ENCODE peak calls at places on chromosomes 13 and 19, in five cellular contexts. One of them, this sample, is unnamed.

GRCh38 chr19:16645140-16645539 is 14.8 kb downstream of the SMIM7 start:
- DNase-seq in kidney: no peak
- DNase-seq in upper lobe of right lung: no peak
- DNase-seq in OCI-LY7: no peak
- DNase-seq in GM10248: no peak
- DNase-seq in this sample: no peak

GRCh38 chr19:55452381-55453325 is 8.8 kb downstream of the ISOC2 start:
- DNase-seq in kidney: peak; percentile 91
- DNase-seq in upper lobe of right lung: no peak
- DNase-seq in OCI-LY7: peak; percentile 76
- DNase-seq in GM10248: no peak
- DNase-seq in this sample: no peak

GRCh38 chr13:51475727-51476521 is 23.1 kb upstream of the INTS6 start:
- DNase-seq in kidney: no peak
- DNase-seq in upper lobe of right lung: no peak
- DNase-seq in OCI-LY7: no peak
- DNase-seq in GM10248: no peak
- DNase-seq in this sample: no peak

GRCh38 chr19:41705393-41706174 is 2.8 kb upstream of the CEACAM5 start:
- DNase-seq in kidney: no peak
- DNase-seq in upper lobe of right lung: peak; percentile 72
- DNase-seq in OCI-LY7: peak; percentile 13
- DNase-seq in GM10248: peak; percentile 40
- DNase-seq in this sample: no peak

GRCh38 chr13:111531505-111531904 is 211.1 kb downstream of the TEX29 start:
- DNase-seq in kidney: no peak
- DNase-seq in upper lobe of right lung: no peak
- DNase-seq in OCI-LY7: no peak
- DNase-seq in GM10248: no peak
- DNase-seq in this sample: no peak

GRCh38 chr13:90447735-90448103 is 899.8 kb upstream of the MIR17HG start:
- DNase-seq in kidney: no peak
- DNase-seq in upper lobe of right lung: no peak
- DNase-seq in OCI-LY7: no peak
- DNase-seq in GM10248: no peak
- DNase-seq in this sample: no peak

GRCh38 chr19:38265213-38265861 is 964 bp downstream of the SPINT2 start:
- DNase-seq in kidney: peak; percentile 77
- DNase-seq in upper lobe of right lung: peak; percentile 74
- DNase-seq in OCI-LY7: peak; percentile 61
- DNase-seq in GM10248: no peak
- DNase-seq in this sample: no peak

GRCh38 chr19:42568006-42568405 is 26.7 kb downstream of the CEACAM8 start:
- DNase-seq in kidney: no peak
- DNase-seq in upper lobe of right lung: no peak
- DNase-seq in OCI-LY7: no peak
- DNase-seq in GM10248: no peak
- DNase-seq in this sample: no peak

GRCh38 chr13:36341718-36342117 is 4.5 kb downstream of the SPART start:
- DNase-seq in kidney: no peak
- DNase-seq in upper lobe of right lung: no peak
- DNase-seq in OCI-LY7: no peak
- DNase-seq in GM10248: no peak
- DNase-seq in this sample: no peak

GRCh38 chr19:14699641-14700040 is 9.8 kb downstream of the ZNF333 start:
- DNase-seq in kidney: no peak
- DNase-seq in upper lobe of right lung: no peak
- DNase-seq in OCI-LY7: no peak
- DNase-seq in GM10248: no peak
- DNase-seq in this sample: no peak

GRCh38 chr19:52492201-52492960 is 35.1 kb upstream of the ZNF808 start:
- DNase-seq in kidney: peak; percentile 54
- DNase-seq in upper lobe of right lung: no peak
- DNase-seq in OCI-LY7: no peak
- DNase-seq in GM10248: no peak
- DNase-seq in this sample: no peak

GRCh38 chr13:98396071-98396710 is 180.7 kb downstream of the STK24 start:
- DNase-seq in kidney: no peak
- DNase-seq in upper lobe of right lung: no peak
- DNase-seq in OCI-LY7: no peak
- DNase-seq in GM10248: no peak
- DNase-seq in this sample: no peak

GRCh38 chr19:28862238-28862637 is 350.7 kb downstream of the UQCRFS1 start:
- DNase-seq in kidney: no peak
- DNase-seq in upper lobe of right lung: no peak
- DNase-seq in OCI-LY7: no peak
- DNase-seq in GM10248: no peak
- DNase-seq in this sample: no peak

GRCh38 chr13:110047511-110047910 is 259.4 kb downstream of the COL4A1 start:
- DNase-seq in kidney: peak; percentile 80
- DNase-seq in upper lobe of right lung: peak; percentile 85
- DNase-seq in OCI-LY7: no peak
- DNase-seq in GM10248: no peak
- DNase-seq in this sample: no peak

GRCh38 chr13:78054152-78054551 is 135.5 kb upstream of the EDNRB start:
- DNase-seq in kidney: no peak
- DNase-seq in upper lobe of right lung: no peak
- DNase-seq in OCI-LY7: no peak
- DNase-seq in GM10248: no peak
- DNase-seq in this sample: no peak

GRCh38 chr13:32413284-32413683 is 14.6 kb downstream of the N4BP2L1 start:
- DNase-seq in kidney: no peak
- DNase-seq in upper lobe of right lung: no peak
- DNase-seq in OCI-LY7: no peak
- DNase-seq in GM10248: no peak
- DNase-seq in this sample: no peak

GRCh38 chr19:48685583-48685982 is 10.2 kb upstream of the FUT2 start:
- DNase-seq in kidney: no peak
- DNase-seq in upper lobe of right lung: no peak
- DNase-seq in OCI-LY7: no peak
- DNase-seq in GM10248: peak; percentile 5
- DNase-seq in this sample: no peak

GRCh38 chr13:98476538-98476966 is 100.4 kb downstream of the STK24 start:
- DNase-seq in kidney: peak; percentile 88
- DNase-seq in upper lobe of right lung: peak; percentile 76
- DNase-seq in OCI-LY7: peak; percentile 61
- DNase-seq in GM10248: peak; percentile 92
- DNase-seq in this sample: peak; percentile 92

GRCh38 chr13:108306768-108307332 is 37.3 kb downstream of the TNFSF13B start:
- DNase-seq in kidney: no peak
- DNase-seq in upper lobe of right lung: no peak
- DNase-seq in OCI-LY7: no peak
- DNase-seq in GM10248: no peak
- DNase-seq in this sample: no peak

GRCh38 chr19:5719274-5719960 is 529 bp downstream of the LONP1 start:
- DNase-seq in kidney: peak; percentile 82
- DNase-seq in upper lobe of right lung: peak; percentile 72
- DNase-seq in OCI-LY7: peak; percentile 52
- DNase-seq in GM10248: no peak
- DNase-seq in this sample: no peak

GRCh38 chr19:56273563-56274117 is 1.1 kb downstream of the EDDM13 start:
- DNase-seq in kidney: no peak
- DNase-seq in upper lobe of right lung: no peak
- DNase-seq in OCI-LY7: no peak
- DNase-seq in GM10248: no peak
- DNase-seq in this sample: no peak

GRCh38 chr13:82758056-82758455 is 1124.2 kb downstream of the SLITRK1 start:
- DNase-seq in kidney: no peak
- DNase-seq in upper lobe of right lung: no peak
- DNase-seq in OCI-LY7: no peak
- DNase-seq in GM10248: peak; percentile 6
- DNase-seq in this sample: no peak

GRCh38 chr19:40604647-40605200 is 3.6 kb downstream of the LTBP4 start:
- DNase-seq in kidney: no peak
- DNase-seq in upper lobe of right lung: no peak
- DNase-seq in OCI-LY7: peak; percentile 39
- DNase-seq in GM10248: no peak
- DNase-seq in this sample: no peak

GRCh38 chr19:40603071-40603718 is 2.0 kb downstream of the LTBP4 start:
- DNase-seq in kidney: no peak
- DNase-seq in upper lobe of right lung: no peak
- DNase-seq in OCI-LY7: no peak
- DNase-seq in GM10248: no peak
- DNase-seq in this sample: no peak

GRCh38 chr19:40607311-40607871 is 6.2 kb downstream of the LTBP4 start:
- DNase-seq in kidney: peak; percentile 79
- DNase-seq in upper lobe of right lung: no peak
- DNase-seq in OCI-LY7: no peak
- DNase-seq in GM10248: no peak
- DNase-seq in this sample: no peak

GRCh38 chr19:40603719-40604646 is 2.8 kb downstream of the LTBP4 start:
- DNase-seq in kidney: peak; percentile 99
- DNase-seq in upper lobe of right lung: peak; percentile 99
- DNase-seq in OCI-LY7: peak; percentile 98
- DNase-seq in GM10248: peak; percentile 94
- DNase-seq in this sample: peak; percentile 98

GRCh38 chr19:40605201-40605971 is 4.2 kb downstream of the LTBP4 start:
- DNase-seq in kidney: peak; percentile 95
- DNase-seq in upper lobe of right lung: peak; percentile 92
- DNase-seq in OCI-LY7: peak; percentile 85
- DNase-seq in GM10248: peak; percentile 76
- DNase-seq in this sample: peak; percentile 95
- TF ChIP-seq CTCF in kidney: no peak
- TF ChIP-seq CTCF in upper lobe of right lung: peak; percentile 23
- TF ChIP-seq CTCF in OCI-LY7: peak; percentile 60
- TF ChIP-seq CTCF in GM10248: peak; percentile 49
- TF ChIP-seq CTCF in this sample: no peak

GRCh38 chr19:2087621-2088100 is 8.5 kb downstream of the MOB3A start:
- DNase-seq in kidney: no peak
- DNase-seq in upper lobe of right lung: no peak
- DNase-seq in OCI-LY7: peak; percentile 92
- DNase-seq in GM10248: peak; percentile 58
- DNase-seq in this sample: peak; percentile 88
- TF ChIP-seq CTCF in kidney: no peak
- TF ChIP-seq CTCF in upper lobe of right lung: no peak
- TF ChIP-seq CTCF in OCI-LY7: peak; percentile 75
- TF ChIP-seq CTCF in GM10248: peak; percentile 51
- TF ChIP-seq CTCF in this sample: no peak

DNA sequence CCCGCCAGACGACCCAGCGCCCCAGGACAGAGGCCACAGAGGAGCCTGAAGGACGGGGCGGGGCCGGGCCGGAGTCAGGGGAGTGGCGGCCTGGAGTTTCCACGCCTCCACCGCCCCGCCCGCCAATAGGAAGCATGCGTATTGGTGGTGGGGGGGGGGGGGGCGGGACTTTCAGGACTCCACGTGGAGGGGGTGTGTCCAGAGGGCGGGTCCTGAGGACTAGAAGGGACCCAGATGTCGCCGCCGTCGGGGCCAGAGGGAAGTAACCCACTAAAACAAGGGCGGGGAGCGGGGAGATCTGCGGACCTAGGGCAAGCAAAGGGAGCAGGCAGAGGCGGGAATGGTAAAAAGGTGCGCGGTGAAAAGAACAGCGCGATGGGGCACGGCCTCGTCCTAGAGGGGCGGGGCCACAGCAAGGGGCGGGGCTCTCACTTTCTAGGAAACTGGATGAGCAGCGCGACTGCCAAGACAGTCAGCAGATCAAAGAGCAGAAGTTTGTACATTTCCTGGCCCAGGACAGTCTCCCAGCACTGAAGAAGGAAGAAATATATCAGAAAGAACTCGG is 2.8 kb upstream of the LENG1 start:
- DNase-seq in kidney: peak; percentile 96
- DNase-seq in upper lobe of right lung: peak; percentile 93
- DNase-seq in OCI-LY7: peak; percentile 91
- DNase-seq in GM10248: peak; percentile 87
- DNase-seq in this sample: peak; percentile 94
- TF ChIP-seq CTCF in kidney: no peak
- TF ChIP-seq CTCF in upper lobe of right lung: no peak
- TF ChIP-seq CTCF in OCI-LY7: no peak
- TF ChIP-seq CTCF in GM10248: no peak
- TF ChIP-seq CTCF in this sample: no peak

GRCh38 chr19:3969435-3970312 is 1.2 kb downstream of the DAPK3 start:
- DNase-seq in kidney: no peak
- DNase-seq in upper lobe of right lung: no peak
- DNase-seq in OCI-LY7: no peak
- DNase-seq in GM10248: no peak
- DNase-seq in this sample: no peak
- TF ChIP-seq CTCF in kidney: no peak
- TF ChIP-seq CTCF in upper lobe of right lung: no peak
- TF ChIP-seq CTCF in OCI-LY7: peak; percentile 18
- TF ChIP-seq CTCF in GM10248: no peak
- TF ChIP-seq CTCF in this sample: no peak

GRCh38 chr13:104327217-104327616 is 1261.0 kb upstream of the SLC10A2 start:
- DNase-seq in kidney: no peak
- DNase-seq in upper lobe of right lung: no peak
- DNase-seq in OCI-LY7: no peak
- DNase-seq in GM10248: no peak
- DNase-seq in this sample: no peak
- TF ChIP-seq CTCF in kidney: no peak
- TF ChIP-seq CTCF in upper lobe of right lung: no peak
- TF ChIP-seq CTCF in OCI-LY7: no peak
- TF ChIP-seq CTCF in GM10248: no peak
- TF ChIP-seq CTCF in this sample: no peak

GRCh38 chr13:31209819-31210209 is 10.0 kb downstream of the B3GLCT start:
- DNase-seq in kidney: no peak
- DNase-seq in upper lobe of right lung: no peak
- DNase-seq in OCI-LY7: no peak
- DNase-seq in GM10248: no peak
- DNase-seq in this sample: no peak
- TF ChIP-seq CTCF in kidney: no peak
- TF ChIP-seq CTCF in upper lobe of right lung: no peak
- TF ChIP-seq CTCF in OCI-LY7: no peak
- TF ChIP-seq CTCF in GM10248: no peak
- TF ChIP-seq CTCF in this sample: no peak

This sample was measured in spleen.